ENCODE peak calls at places on chromosome 4, in seven cellular contexts. R is caudate nucleus; K is mesenteric fat pad; L is GM23248; P is GM13977; F is fibroblast of mammary gland; Y is activated T-cell treated with anti-CD3 and anti-CD28 coated beads, Interleukin-2, amount 50 U/mL, for 1 hour. N is an unnamed sample.

GRCh38 chr4:156941940-156942548 is 29.6 kb downstream of the PDGFC start:
- DNase-seq in R (no peak), F (peak), P (no peak), L (no peak), Y (no peak), K (no peak), N (no peak)

GRCh38 chr4:16995451-16995850 is 97.0 kb upstream of the LDB2 start:
- DNase-seq in R (no peak), F (peak), P (no peak), Y (no peak), K (no peak), L (peak), N (no peak)

GRCh38 chr4:88697588-88698329 is at the start of gene NAP1L5:
- DNase-seq in P (peak), K (no peak), L (peak), Y (peak), F (peak), R (peak), N (peak)

GRCh38 chr4:8817813-8818062 is 53.9 kb downstream of the HMX1 start:
- DNase-seq in P (no peak), L (no peak), R (no peak), Y (no peak), F (no peak), K (peak), N (no peak)

GRCh38 chr4:188435381-188435780 is 296.1 kb downstream of the TRIML1 start:
- DNase-seq in P (no peak), L (peak), K (no peak), R (no peak), F (peak), Y (no peak), N (no peak)

GRCh38 chr4:118036336-118036735 is 2.0 kb downstream of the NDST3 start:
- DNase-seq in P (no peak), L (no peak), Y (no peak), R (no peak), F (no peak), K (no peak), N (peak)

GRCh38 chr4:1285790-1286553 is 3.7 kb upstream of the MAEA start:
- DNase-seq in P (peak), F (peak), L (peak), R (no peak), K (peak), Y (peak), N (no peak)

GRCh38 chr4:8289956-8290700 is 20.6 kb downstream of the HTRA3 start:
- DNase-seq in P (no peak), L (no peak), K (no peak), R (no peak), F (no peak), Y (no peak), N (no peak)

GRCh38 chr4:53196872-53197759 is 168.7 kb downstream of the SCFD2 start:
- DNase-seq in K (no peak), L (peak), Y (no peak), R (no peak), P (peak), F (peak), N (peak)

GRCh38 chr4:20532096-20532495 is 168.2 kb upstream of the PACRGL start:
- DNase-seq in P (no peak), Y (no peak), F (no peak), K (no peak), L (no peak), R (no peak), N (no peak)

GRCh38 chr4:157664726-157665125 is 444.2 kb downstream of the GRIA2 start:
- DNase-seq in R (no peak), K (no peak), L (peak), F (peak), Y (no peak), P (no peak), N (no peak)

GRCh38 chr4:147425019-147425418 is 55.9 kb upstream of the EDNRA start:
- DNase-seq in L (peak), R (no peak), P (no peak), K (no peak), Y (no peak), F (peak), N (no peak)

N was measured in G401.